ENCODE peak calls at places on chromosomes 11 and 22, in four cellular contexts. G, B, Z and Q are unnamed samples.
A peak's percentile ranks its signal among the peaks of the same experiment; 100 is the strongest.

GRCh38 chr11:113449743-113450142 is 25.5 kb downstream of the DRD2 start:
- DNase-seq in G (no peak), B (no peak), Z (no peak), Q (no peak)

GRCh38 chr11:104522650-104523049 is 358.7 kb upstream of the PDGFD start:
- DNase-seq in G (peak; percentile 41), Z (no peak), B (no peak), Q (no peak)

GRCh38 chr11:96054870-96055705 is 131.2 kb upstream of the MTMR2 start:
- DNase-seq in Z (no peak), B (no peak), G (peak; percentile 64), Q (peak; percentile 71)

GRCh38 chr11:35539256-35539655 is 13.8 kb upstream of the PAMR1 start:
- DNase-seq in G (no peak), Z (no peak), B (no peak), Q (no peak)

GRCh38 chr11:42709216-42709615 is 602.6 kb upstream of the API5 start:
- DNase-seq in G (no peak), Z (no peak), B (no peak), Q (no peak)

GRCh38 chr22:38080847-38081635 is 2.9 kb downstream of the SLC16A8 start:
- DNase-seq in B (peak; percentile 75), Z (peak; percentile 76), G (peak; percentile 14), Q (peak; percentile 53)

GRCh38 chr11:86719781-86720463 is 47.5 kb upstream of the ME3 start:
- DNase-seq in Z (no peak), B (no peak), G (peak; percentile 85), Q (peak; percentile 91)

GRCh38 chr11:84146826-84147225 is 860.7 kb upstream of the CCDC90B start:
- DNase-seq in B (no peak), G (no peak), Z (no peak), Q (peak; percentile 23)

GRCh38 chr22:43624144-43624998 is 187.7 kb downstream of the EFCAB6 start:
- DNase-seq in B (no peak), Z (no peak), G (no peak), Q (no peak)

GRCh38 chr11:35852056-35852455 is 91.8 kb upstream of the LDLRAD3 start:
- DNase-seq in G (no peak), Z (no peak), B (no peak), Q (no peak)

GRCh38 chr22:19134874-19135273 is 3.8 kb downstream of the TSSK2 start:
- DNase-seq in B (no peak), G (no peak), Z (no peak), Q (no peak)

GRCh38 chr11:134275534-134276395 is at the start of gene GLB1L3:
- DNase-seq in G (no peak), B (peak; percentile 85), Z (peak; percentile 53), Q (peak; percentile 76)

GRCh38 chr11:57321996-57322880 is 2.5 kb downstream of the TNKS1BP1 start:
- DNase-seq in Z (peak; percentile 84), G (peak; percentile 98), B (peak; percentile 62), Q (peak; percentile 97)

GRCh38 chr22:40345271-40345670 is 1.0 kb upstream of the ADSL start:
- DNase-seq in G (peak; percentile 41), Z (no peak), B (no peak), Q (no peak)

GRCh38 chr11:131544591-131544990 is 174.2 kb downstream of the NTM start:
- DNase-seq in G (no peak), B (peak; percentile 63), Z (peak; percentile 60), Q (peak; percentile 71)

GRCh38 chr22:21652010-21652546 is 10.0 kb downstream of the SDF2L1 start:
- DNase-seq in G (peak; percentile 81), Z (peak; percentile 92), B (peak; percentile 94), Q (peak; percentile 93)

GRCh38 chr11:116813170-116813569 is 9.9 kb downstream of the APOA4 start:
- DNase-seq in Z (no peak), B (no peak), G (no peak), Q (no peak)

GRCh38 chr11:57597971-57598830 is 716 bp downstream of the SERPING1 start:
- DNase-seq in G (peak; percentile 24), Z (peak; percentile 94), B (peak; percentile 87), Q (peak; percentile 92)

GRCh38 chr11:46389450-46390330 is 1.9 kb downstream of the CHRM4 start:
- DNase-seq in G (peak; percentile 46), Z (peak; percentile 88), B (peak; percentile 95), Q (peak; percentile 85)

GRCh38 chr11:95910638-95911368 is 13.1 kb downstream of the MTMR2 start:
- DNase-seq in B (no peak), G (no peak), Z (no peak), Q (no peak)

GRCh38 chr22:19878461-19879247 is 24.0 kb upstream of the GNB1L start:
- DNase-seq in G (peak; percentile 26), Z (no peak), B (peak; percentile 40), Q (no peak)

GRCh38 chr11:10414659-10415058 is 40.4 kb upstream of the AMPD3 start:
- DNase-seq in B (no peak), Z (no peak), G (peak; percentile 21), Q (peak; percentile 27)

GRCh38 chr11:119055901-119056300 is 1.1 kb downstream of the HYOU1 start:
- DNase-seq in B (no peak), G (peak; percentile 37), Z (no peak), Q (peak; percentile 52)

GRCh38 chr11:70078095-70078795 is at the start of gene ANO1:
- DNase-seq in G (peak; percentile 19), Z (no peak), B (peak; percentile 61), Q (no peak)

GRCh38 chr11:72814139-72814830 is at the start of gene ATG16L2:
- DNase-seq in Z (peak; percentile 90), B (peak; percentile 93), G (peak; percentile 76), Q (peak; percentile 91)

GRCh38 chr11:9367551-9367950 is 16.9 kb upstream of the IPO7 start:
- DNase-seq in B (no peak), Z (no peak), G (no peak), Q (no peak)

GRCh38 chr11:9362393-9362863 is 22.0 kb upstream of the IPO7 start:
- DNase-seq in B (no peak), Z (peak; percentile 47), G (no peak), Q (peak; percentile 71)

DNA sequence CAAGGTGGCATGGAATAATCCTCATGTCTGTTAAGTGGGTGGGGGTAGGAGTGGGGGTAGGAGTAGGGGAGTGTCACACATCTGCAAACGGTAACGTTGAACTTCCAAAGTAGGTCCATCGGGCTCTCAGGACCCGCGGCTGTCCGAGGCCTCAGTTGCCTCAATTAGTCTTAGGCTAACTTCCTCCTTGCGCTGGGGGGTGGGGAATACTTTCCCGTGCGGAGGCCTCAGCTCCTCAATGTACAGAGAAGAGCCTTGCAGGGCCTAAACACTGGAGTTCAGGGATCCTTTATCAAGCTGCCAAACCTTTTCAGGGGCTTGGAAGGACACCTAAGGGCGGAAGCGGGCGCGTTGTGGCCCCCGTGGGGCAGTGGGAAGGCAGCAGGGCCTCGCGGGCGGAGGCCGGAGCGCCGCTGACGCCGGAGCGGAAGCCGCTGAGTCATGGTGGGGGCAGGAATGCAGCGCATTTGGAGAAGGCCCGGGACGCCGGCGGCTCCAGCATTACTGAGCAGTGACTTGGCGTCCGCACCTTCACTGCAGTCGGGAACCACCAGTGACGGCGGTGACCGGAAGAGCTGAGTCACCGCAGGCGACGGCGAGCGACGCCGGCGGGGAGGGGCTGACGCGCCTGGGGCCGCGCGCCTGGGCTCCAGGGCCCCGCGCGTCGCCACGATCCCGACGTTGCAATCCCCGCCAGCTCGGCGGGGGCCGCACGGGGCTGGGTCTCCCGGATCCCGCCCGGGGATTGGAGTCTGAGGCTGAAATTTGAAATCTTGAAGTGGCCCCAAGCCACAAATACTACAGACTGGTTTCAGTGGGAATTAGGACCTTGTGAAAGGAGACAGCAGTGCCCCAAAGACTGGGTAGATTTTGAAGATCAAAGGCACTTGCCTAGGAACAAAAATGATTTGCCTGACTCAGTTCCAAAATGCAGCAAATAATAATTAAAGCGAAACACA is 20.2 kb upstream of the IPO7 start:
- DNase-seq in Z (peak; percentile 97), B (peak; percentile 88), G (peak; percentile 98), Q (peak; percentile 99)
- H3K4ac ChIP-seq in Z (peak overlapping the region; percentile 57), B (peak overlapping the region; percentile 76), G (peak overlapping the region; percentile 100), Q (peak overlapping the region; percentile 99)

DNA sequence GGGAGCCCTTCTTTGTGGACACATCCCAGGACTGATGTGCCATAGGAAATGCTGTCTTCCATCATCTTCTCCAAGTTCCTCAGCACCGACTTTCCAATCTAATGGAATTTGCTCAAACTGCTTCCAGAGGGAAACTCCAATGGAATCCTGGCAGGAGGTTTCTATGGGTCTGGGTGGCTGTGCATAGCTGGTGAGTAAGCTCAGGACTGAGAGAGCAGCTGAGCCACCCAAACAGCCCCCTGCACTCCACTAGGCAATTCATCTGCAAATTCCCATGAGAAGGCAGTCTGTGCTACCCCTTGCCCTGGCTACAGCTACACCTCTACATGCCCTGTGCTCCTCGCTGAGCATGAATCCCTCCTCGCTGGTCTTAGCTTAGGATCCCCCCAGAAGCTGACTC is 127.9 kb upstream of the CSNK2A3 start:
- DNase-seq in B (no peak), G (peak; percentile 38), Z (no peak), Q (no peak)
- H3K56ac ChIP-seq in B (no peak overlapping the region), G (no peak overlapping the region), Z (no peak overlapping the region), Q (no peak overlapping the region)

DNA sequence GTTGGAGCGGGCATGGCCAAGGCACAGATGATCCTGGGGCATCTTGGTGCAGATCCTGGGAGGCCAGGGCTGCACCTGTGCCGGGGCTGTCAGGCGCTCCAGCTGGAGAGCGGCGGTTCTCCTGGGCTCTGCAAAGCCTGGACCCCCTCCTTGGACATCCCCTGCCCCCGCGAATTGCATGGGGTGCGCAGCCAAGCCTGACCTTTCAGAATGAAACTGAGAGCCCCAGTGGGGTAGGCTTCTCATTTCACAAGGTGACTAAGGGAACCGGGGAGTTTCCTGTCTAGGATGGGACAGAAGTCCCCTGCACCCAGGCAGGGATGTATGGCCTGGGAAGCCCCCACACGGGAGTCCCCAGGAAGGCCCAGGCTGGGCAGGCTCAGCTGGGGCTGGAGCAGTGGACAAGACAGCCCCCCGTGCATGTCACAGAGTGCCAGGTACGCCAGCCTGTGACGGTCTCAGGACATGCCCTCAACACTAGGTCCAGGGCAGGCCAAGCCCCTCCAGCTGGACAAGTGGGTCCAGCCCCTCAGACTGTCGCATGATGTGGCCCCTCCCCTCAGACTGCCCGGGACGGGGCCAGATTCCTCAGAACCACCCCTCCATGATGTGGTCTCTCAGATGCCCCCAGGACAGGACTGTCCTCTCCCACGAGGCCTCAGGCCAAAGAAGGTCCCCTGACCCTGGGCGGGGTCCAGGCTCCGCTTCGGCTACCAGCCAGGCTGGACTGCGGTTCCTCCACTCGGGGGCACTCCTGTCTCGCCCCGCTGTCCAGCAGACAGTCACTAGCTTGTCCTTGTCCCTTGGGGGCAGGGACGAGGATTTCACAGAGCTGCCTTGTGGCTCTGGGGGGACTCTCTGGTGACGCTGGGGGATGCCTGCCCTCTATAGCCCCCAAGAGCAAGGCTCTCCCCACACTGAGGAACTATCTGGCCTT is 2.3 kb downstream of the LSP1 start:
- DNase-seq in B (no peak), Z (no peak), G (no peak), Q (no peak)
- H3K4ac ChIP-seq in B (no peak overlapping the region), Z (no peak overlapping the region), G (no peak overlapping the region), Q (no peak overlapping the region)

GRCh38 chr11:18367431-18367830 is 26.9 kb upstream of the LDHA start:
- DNase-seq in B (no peak), Z (no peak), G (peak; percentile 12), Q (no peak)

GRCh38 chr11:18365736-18366135 is 28.6 kb upstream of the LDHA start:
- DNase-seq in B (no peak), G (no peak), Z (no peak), Q (no peak)

GRCh38 chr11:18369398-18369797 is 25.0 kb upstream of the LDHA start:
- DNase-seq in G (no peak), Z (no peak), B (no peak), Q (no peak)

GRCh38 chr11:18366286-18366685 is 28.1 kb upstream of the LDHA start:
- DNase-seq in G (no peak), B (no peak), Z (no peak), Q (no peak)

DNA sequence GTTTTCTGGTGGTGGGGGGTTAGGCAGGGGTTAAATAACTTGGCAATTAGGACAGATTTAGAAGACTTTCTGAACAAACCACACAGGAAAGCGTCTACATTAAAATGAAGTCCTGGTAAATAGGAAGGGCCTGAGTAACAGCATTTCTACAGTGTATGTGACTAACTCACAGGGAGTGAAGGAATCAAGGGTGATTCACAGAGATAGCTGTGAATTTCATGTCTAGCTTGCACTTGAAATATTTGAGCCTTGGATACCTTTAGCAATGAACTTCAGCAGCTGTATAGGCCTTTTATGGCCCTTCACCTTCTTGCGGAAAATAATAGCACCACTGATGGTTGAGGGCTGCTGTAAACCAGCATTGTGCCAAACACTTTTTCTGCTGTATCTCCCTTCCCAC is 26.1 kb upstream of the LDHA start:
- DNase-seq in G (peak; percentile 69), Z (no peak), B (no peak), Q (no peak)
- H3K56ac ChIP-seq in G (no peak overlapping the region), Z (no peak overlapping the region), B (no peak overlapping the region), Q (no peak overlapping the region)